ENCODE peak calls at places on chromosomes 4 and X, in seven cellular contexts. J, Q, D, H, G, Z and E are unnamed samples.
A peak's percentile ranks its signal among the peaks of the same experiment; 100 is the strongest.

GRCh38 chr4:79920454-79920853 is 152.6 kb downstream of the ANTXR2 start:
- DNase-seq in J (no peak), Q (no peak), D (no peak), H (no peak), G (no peak), Z (no peak), E (no peak)

GRCh38 chrX:7926501-7926900 is 712 bp downstream of the PNPLA4 start:
- DNase-seq in J (peak; percentile 8), Q (no peak), D (no peak), H (peak; percentile 36), G (no peak), Z (no peak), E (no peak)

GRCh38 chr4:77149789-77150188 is 7.2 kb upstream of the CCNG2 start:
- DNase-seq in J (no peak), Q (no peak), D (no peak), H (no peak), G (no peak), Z (no peak), E (no peak)

GRCh38 chr4:15327311-15328298 is 100.2 kb upstream of the C1QTNF7 start:
- DNase-seq in J (no peak), Q (no peak), D (no peak), H (peak; percentile 74), G (no peak), Z (no peak), E (no peak)

GRCh38 chrX:79259073-79259689 is 108.0 kb downstream of the ITM2A start:
- DNase-seq in J (no peak), Q (no peak), D (no peak), H (no peak), G (peak; percentile 94), Z (peak; percentile 16), E (no peak)

GRCh38 chr4:2441393-2442174 is 22.8 kb downstream of the CFAP99 start:
- DNase-seq in J (peak; percentile 41), Q (no peak), D (peak; percentile 45), H (peak; percentile 42), G (peak; percentile 92), Z (peak; percentile 95), E (peak; percentile 61)

GRCh38 chr4:53633608-53634007 is 42.3 kb upstream of the LNX1 start:
- DNase-seq in J (no peak), Q (peak; percentile 31), D (no peak), H (no peak), G (no peak), Z (no peak), E (no peak)

GRCh38 chr4:151659631-151660030 is 101.2 kb downstream of the GATB start:
- DNase-seq in J (no peak), Q (peak; percentile 69), D (no peak), H (peak; percentile 40), G (no peak), Z (no peak), E (no peak)

GRCh38 chrX:77679145-77679544 is 106.9 kb downstream of the ATRX start:
- DNase-seq in J (no peak), Q (no peak), D (no peak), H (no peak), G (no peak), Z (no peak), E (no peak)

DNA sequence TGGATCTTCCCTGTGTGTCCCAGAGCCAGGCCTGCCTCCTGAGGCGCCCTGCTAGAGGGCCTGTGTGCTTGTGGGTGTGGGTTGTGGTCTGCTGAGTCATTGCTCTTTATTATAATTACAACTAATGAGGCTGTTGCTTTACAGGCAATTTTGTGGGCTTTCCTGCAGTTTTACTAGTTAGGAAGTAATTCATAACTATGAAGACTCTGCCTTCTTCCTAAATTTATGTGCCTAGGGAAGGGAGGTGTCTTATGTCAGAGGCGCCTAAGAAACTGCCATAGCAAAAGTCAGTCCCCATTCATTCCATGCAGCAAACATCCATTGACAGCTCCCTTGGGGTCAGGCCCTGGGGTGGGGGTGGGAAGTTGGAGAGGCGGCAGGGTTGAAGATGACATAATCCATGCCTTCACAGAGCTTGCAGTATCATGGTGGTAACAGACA is 359.2 kb downstream of the IDS start:
- DNase-seq in J (no peak), Q (no peak), D (no peak), H (peak; percentile 39), G (peak; percentile 24), Z (no peak), E (no peak)
- TF ChIP-seq CTCF in J (no peak), Q (no peak), D (no peak), H (no peak), G (no peak), Z (no peak), E (no peak)

DNA sequence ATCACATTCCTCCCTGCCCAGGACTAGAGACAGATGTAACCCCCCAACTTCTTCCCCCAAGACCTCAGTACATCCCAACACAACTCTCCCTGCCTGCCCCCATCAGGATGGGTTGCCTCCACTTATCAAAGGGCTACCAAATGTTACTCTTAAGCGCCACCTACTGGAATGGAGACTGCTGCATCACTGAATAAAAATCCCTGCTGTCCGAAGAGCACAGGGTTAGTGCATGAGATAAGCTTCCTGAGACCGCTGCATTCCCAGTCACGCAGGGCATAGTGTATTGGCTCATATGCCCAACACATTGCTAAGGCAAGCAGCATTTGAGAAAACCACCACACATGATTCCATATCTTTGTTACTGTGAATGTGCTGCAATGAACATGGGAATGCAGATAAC is 544.5 kb downstream of the PPP4R3C start:
- DNase-seq in J (no peak), Q (no peak), D (no peak), H (no peak), G (peak; percentile 11), Z (peak; percentile 3), E (peak; percentile 9)
- TF ChIP-seq CTCF in J (no peak), Q (no peak), D (peak; percentile 28), H (peak; percentile 45), G (peak; percentile 33), Z (peak; percentile 52), E (peak; percentile 27)

GRCh38 chr4:71941001-71941400 is 90.8 kb upstream of the NPFFR2 start:
- DNase-seq in J (peak; percentile 1), Q (no peak), D (no peak), H (peak; percentile 19), G (peak; percentile 39), Z (peak; percentile 11), E (peak; percentile 19)
- TF ChIP-seq CTCF in J (no peak), Q (no peak), D (peak; percentile 61), H (no peak), G (peak; percentile 19), Z (no peak), E (peak; percentile 67)

GRCh38 chrX:13051529-13052172 is 7.2 kb upstream of the FAM9C start:
- DNase-seq in J (no peak), Q (no peak), D (no peak), H (peak; percentile 66), G (peak; percentile 70), Z (peak; percentile 34), E (no peak)
- TF ChIP-seq CTCF in J (no peak), Q (no peak), D (no peak), H (no peak), G (no peak), Z (no peak), E (no peak)

DNA sequence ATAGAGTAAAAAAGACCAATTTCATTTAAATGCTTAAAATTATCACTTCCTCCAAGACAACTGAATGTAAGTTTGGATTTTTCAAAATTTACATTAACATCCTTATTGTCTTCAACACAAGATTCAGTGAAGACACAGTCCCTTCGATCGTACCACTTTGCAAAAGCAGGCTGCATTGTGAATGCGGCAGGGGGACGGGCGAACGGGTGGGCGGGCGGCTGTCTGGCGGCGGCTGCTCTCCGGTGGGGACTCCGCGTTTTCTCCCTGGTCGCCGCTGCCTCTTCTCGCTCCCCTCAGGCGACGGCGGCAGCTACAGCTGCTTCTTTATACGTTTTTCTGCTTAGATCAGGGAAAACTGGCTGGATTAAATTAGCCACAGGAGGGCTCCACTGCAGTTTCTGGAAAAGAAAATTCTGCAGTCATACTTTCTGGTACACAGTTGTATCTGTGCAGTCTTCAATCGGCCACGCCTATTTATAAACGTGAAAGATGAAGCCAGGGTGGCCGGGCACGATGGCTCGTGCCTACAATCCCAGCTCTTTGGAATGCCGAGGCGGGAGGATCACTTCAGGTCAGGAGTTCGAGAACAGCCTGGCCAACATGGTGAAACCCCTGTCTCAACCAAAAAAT is 33.9 kb upstream of the HPF1 start:
- DNase-seq in J (peak; percentile 44), Q (peak; percentile 22), D (peak; percentile 39), H (peak; percentile 65), G (peak; percentile 3), Z (peak; percentile 22), E (peak; percentile 89)
- TF ChIP-seq CTCF in J (peak; percentile 72), Q (peak; percentile 26), D (peak; percentile 66), H (peak; percentile 64), G (no peak), Z (no peak), E (peak; percentile 37)

DNA sequence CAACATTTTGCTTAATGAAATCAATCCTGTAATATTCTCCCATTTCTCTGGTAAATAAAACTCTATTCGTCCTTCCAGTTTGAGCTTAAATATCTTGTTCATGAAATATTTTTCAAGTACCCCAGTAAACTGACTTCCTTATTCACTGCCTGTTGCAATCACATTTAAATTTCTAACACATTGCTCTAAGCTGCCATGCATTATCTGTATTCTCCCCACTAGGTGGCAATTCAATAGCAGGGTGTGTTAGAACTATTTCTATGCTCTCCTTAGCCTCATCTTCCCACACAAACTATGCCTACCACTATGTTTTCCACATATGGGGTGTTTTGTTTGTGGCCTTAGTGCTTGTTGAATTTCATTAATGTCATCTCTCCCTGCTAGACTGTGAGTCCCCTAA is 377.1 kb upstream of the HS3ST1 start:
- DNase-seq in J (peak; percentile 29), Q (no peak), D (no peak), H (peak; percentile 5), G (peak; percentile 6), Z (no peak), E (no peak)
- TF ChIP-seq CTCF in J (peak; percentile 29), Q (peak; percentile 47), D (peak; percentile 55), H (peak; percentile 62), G (peak; percentile 26), Z (no peak), E (peak; percentile 43)

GRCh38 chr4:113064244-113064643 is 14.8 kb downstream of the ANK2 start:
- DNase-seq in J (no peak), Q (no peak), D (peak; percentile 14), H (no peak), G (no peak), Z (no peak), E (no peak)
- TF ChIP-seq CTCF in J (no peak), Q (no peak), D (no peak), H (no peak), G (no peak), Z (no peak), E (no peak)

GRCh38 chr4:99024481-99025275 is 29.2 kb downstream of the METAP1 start:
- DNase-seq in J (no peak), Q (no peak), D (no peak), H (no peak), G (no peak), Z (no peak), E (peak; percentile 50)
- TF ChIP-seq CTCF in J (no peak), Q (no peak), D (no peak), H (no peak), G (no peak), Z (no peak), E (no peak)

GRCh38 chrX:25968920-25969319 is 169.2 kb upstream of the MAGEB18 start:
- DNase-seq in J (no peak), Q (no peak), D (no peak), H (peak; percentile 0), G (peak; percentile 2), Z (peak; percentile 10), E (peak; percentile 54)
- TF ChIP-seq CTCF in J (no peak), Q (no peak), D (peak; percentile 49), H (peak; percentile 51), G (peak; percentile 23), Z (no peak), E (peak; percentile 62)

GRCh38 chrX:11908371-11908770 is 150.3 kb downstream of the MSL3 start:
- DNase-seq in J (peak; percentile 20), Q (no peak), D (no peak), H (peak; percentile 23), G (peak; percentile 36), Z (peak; percentile 11), E (no peak)
- TF ChIP-seq CTCF in J (no peak), Q (no peak), D (peak; percentile 52), H (peak; percentile 46), G (peak; percentile 27), Z (no peak), E (peak; percentile 10)